ENCODE peak calls at places on chromosomes 6 and 20, in four cellular contexts. T is CD4-positive, alpha-beta T cell; C is omental fat pad; P is lower lobe of right lung. K is an unnamed sample.

GRCh38 chr6:44077201-44077946 is 49.9 kb downstream of the MRPL14 start:
- ATAC-seq in T (no peak), C (no peak), P (no peak), K (no peak)

GRCh38 chr6:133136177-133136896 is 104.8 kb upstream of the EYA4 start:
- ATAC-seq in T (no peak), P (no peak), C (no peak), K (no peak)

GRCh38 chr6:9140181-9140580 is 704.8 kb upstream of the SLC35B3 start:
- ATAC-seq in P (peak), T (no peak), C (no peak), K (no peak)

GRCh38 chr6:122147291-122147690 is 252.2 kb upstream of the HSF2 start:
- ATAC-seq in C (no peak), P (no peak), T (no peak), K (no peak)

GRCh38 chr6:84526631-84527030 is 237.8 kb downstream of the TBX18 start:
- ATAC-seq in C (no peak), P (no peak), T (no peak), K (no peak)

GRCh38 chr20:2124632-2125131 is 23.1 kb downstream of the STK35 start:
- ATAC-seq in P (no peak), T (no peak), C (no peak), K (no peak)

GRCh38 chr6:44036196-44036595 is 91.1 kb downstream of the MRPL14 start:
- ATAC-seq in C (no peak), T (no peak), P (peak), K (no peak)

GRCh38 chr6:169638915-169639314 is 62.9 kb downstream of the WDR27 start:
- ATAC-seq in C (no peak), P (no peak), T (no peak), K (no peak)

GRCh38 chr6:8027965-8028651 is 36.1 kb downstream of the BLOC1S5 start:
- ATAC-seq in T (no peak), C (no peak), P (no peak), K (no peak)

GRCh38 chr6:135271626-135272025 is 90.5 kb downstream of the MYB start:
- ATAC-seq in C (no peak), T (no peak), P (no peak), K (no peak)

GRCh38 chr6:89042664-89043063 is 37.9 kb upstream of the PNRC1 start:
- ATAC-seq in T (no peak), C (no peak), P (no peak), K (no peak)

DNA sequence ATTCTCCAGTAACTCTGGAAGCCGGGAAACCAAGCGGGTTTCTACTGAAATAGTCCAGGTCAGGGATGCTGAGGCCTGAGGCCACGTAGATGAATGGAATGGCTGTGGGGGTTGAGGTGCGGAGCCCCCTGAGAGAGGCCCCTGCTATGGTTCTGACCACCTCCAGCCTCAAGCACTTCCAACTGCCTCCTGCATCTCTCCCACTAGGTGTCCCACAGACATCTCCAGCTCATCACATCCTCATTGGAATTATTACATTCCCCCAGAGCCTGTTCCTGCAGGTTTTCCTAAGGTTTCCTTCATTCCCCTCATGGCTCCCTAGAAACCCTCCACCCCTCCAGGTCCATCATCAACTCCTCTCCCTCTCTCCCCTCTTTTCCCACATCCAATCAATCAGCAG is 48.7 kb downstream of the UNC5CL start:
- ATAC-seq in C (no peak), T (no peak), P (no peak), K (no peak)
- TF ChIP-seq CTCF in C (no peak), T (no peak), P (no peak), K (no peak)

DNA sequence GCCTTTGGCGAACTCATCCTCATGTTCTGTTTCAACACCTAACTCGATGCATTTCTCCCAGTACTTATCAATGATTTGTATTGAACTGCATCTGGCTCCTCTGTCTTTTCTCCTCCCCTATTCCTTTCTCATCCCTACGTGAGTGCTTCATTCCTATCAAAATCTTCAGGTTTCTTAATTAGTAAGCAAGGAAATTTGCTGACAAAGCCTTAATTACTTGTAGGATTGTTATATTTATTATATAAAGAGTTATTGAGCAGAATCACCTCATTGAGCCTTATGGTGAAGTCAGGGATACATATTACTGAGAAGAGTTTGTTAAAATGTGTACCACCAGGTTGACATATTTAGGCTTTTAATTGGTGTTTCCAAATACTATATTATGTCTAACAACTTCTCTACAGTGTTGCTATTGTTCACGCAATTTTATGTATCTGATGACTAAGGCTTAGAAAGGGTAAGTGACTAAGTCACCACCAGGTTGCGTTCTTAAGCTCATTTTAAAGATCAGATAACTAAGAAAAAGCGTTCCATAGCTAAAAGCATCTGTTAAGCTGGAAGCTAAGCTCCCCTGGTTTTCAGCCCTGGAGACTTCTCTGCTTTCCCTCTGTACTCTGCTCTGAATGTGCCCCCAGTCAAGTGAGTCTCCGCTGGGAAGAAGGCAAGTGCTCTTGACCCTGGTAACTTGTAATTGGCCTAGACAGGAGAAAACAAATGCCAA is 18.9 kb downstream of the SCGN start:
- ATAC-seq in T (no peak), P (no peak), C (no peak), K (no peak)
- TF ChIP-seq CTCF in T (no peak), P (no peak), C (no peak), K (no peak)

GRCh38 chr6:144150673-144151009 is 324 bp downstream of the STX11 start:
- ATAC-seq in T (peak), P (peak), C (no peak), K (no peak)
- TF ChIP-seq CTCF in T (peak), P (peak), C (no peak), K (peak)

GRCh38 chr20:52812231-52812847 is 159.8 kb upstream of the TSHZ2 start:
- ATAC-seq in P (no peak), T (no peak), C (no peak), K (no peak)
- TF ChIP-seq CTCF in P (no peak), T (no peak), C (no peak), K (no peak)

DNA sequence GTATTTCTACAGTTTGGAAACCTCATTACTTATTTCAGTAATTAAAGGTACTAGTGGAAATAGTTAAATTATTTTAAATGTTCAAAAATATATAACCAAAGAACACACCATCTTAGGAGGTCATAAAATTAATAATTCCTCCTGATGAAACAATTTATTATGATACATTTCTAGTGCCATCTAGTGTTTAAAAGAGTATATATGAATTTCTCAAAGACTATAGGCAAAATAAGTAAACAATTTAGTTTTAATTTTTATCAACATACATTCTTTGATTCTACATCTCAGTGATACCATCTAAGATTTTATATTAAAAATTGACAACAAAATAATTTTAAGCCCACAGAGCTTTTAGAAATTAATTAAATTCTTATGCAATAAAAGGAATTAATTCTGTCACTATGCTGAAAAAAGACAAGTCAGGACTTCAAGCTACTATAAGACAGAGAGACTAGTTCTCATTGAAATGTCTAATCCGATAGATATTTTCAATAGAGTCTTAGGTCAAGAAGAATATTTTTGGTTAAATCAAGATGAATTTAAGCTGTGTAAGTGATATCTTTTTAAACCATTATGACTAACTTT is 107.8 kb upstream of the RNF217 start:
- ATAC-seq in C (no peak), T (no peak), P (no peak), K (no peak)
- TF ChIP-seq CTCF in C (no peak), T (no peak), P (no peak), K (no peak)

GRCh38 chr6:143539723-143540122 is 28.2 kb upstream of the FUCA2 start:
- ATAC-seq in P (no peak), C (no peak), T (peak), K (no peak)
- TF ChIP-seq CTCF in P (no peak), C (no peak), T (peak), K (no peak)

DNA sequence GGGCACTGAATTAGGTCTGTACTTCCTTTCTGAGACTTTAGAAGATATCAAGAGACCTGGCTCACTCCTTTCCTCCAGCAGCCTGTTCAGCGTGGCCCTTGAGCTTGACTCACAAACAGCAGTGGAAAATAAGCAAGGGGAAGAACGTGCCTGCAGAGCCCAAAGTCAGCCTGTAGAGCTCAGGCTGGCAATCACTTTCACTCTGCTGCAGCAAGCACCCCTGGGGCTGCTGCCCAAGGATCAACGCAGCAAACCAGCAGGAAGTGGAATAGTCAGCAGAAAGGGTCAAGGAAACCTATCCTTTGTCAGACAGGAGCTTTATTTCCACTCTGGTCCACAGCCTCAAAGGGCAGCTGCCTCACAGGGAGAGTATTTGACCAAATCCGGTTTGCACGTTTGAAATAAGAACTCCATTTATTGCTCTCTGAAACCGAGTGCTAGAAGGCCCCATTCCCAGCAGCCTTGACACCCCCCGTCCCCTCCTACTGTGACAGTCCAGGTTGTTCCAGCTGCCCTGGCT is 77.4 kb downstream of the PRDM1 start:
- ATAC-seq in T (peak), C (peak), P (peak), K (peak)
- TF ChIP-seq CTCF in T (no peak), C (no peak), P (no peak), K (no peak)

GRCh38 chr6:158419339-158419909 is 107.2 kb downstream of the TULP4 start:
- ATAC-seq in C (no peak), T (no peak), P (no peak), K (no peak)
- TF ChIP-seq CTCF in C (no peak), T (no peak), P (no peak), K (no peak)

K was measured in gastroesophageal sphincter.